ENCODE peak calls at places on chromosome 19, in five cellular contexts. D is naive thymus-derived CD4-positive, alpha-beta T cell; N is iPS DF 6.9; O is heart right ventricle; V is CD8-positive, alpha-beta memory T cell. E is an unnamed sample. For H3K4me1, the result is how much of the 10 kb centered on the place peaks cover.

GRCh38 chr19:44792286-44792685 is 14.6 kb downstream of the CBLC start:
- DNase-seq in D (no peak), V (no peak), N (no peak), O (no peak), E (no peak)

GRCh38 chr19:18128044-18128443 is 24.9 kb upstream of the PIK3R2 start:
- DNase-seq in V (no peak), D (no peak), O (no peak), N (no peak), E (no peak)

GRCh38 chr19:56423985-56424353 is 19.8 kb downstream of the ZNF583 start:
- DNase-seq in D (no peak), V (no peak), O (no peak), N (no peak), E (no peak)

GRCh38 chr19:5907216-5907615 is 2.5 kb downstream of the VMAC start:
- DNase-seq in V (no peak), N (no peak), O (no peak), D (no peak), E (peak)

GRCh38 chr19:16405091-16405490 is 66.7 kb downstream of the EPS15L1 start:
- DNase-seq in D (no peak), N (no peak), O (no peak), V (no peak), E (no peak)

GRCh38 chr19:11387154-11388034 is 3.3 kb upstream of the EPOR start:
- DNase-seq in V (no peak), D (no peak), O (no peak), N (no peak), E (no peak)

GRCh38 chr19:51320258-51320657 is 8.8 kb downstream of the IGLON5 start:
- DNase-seq in D (no peak), V (no peak), N (no peak), O (no peak), E (no peak)

GRCh38 chr19:33438016-33438671 is 64.6 kb downstream of the CEBPG start:
- DNase-seq in V (no peak), N (no peak), O (peak), D (no peak), E (no peak)

GRCh38 chr19:11832253-11832912 is 16.1 kb upstream of the ZNF439 start:
- DNase-seq in V (no peak), D (no peak), N (no peak), O (no peak), E (no peak)

GRCh38 chr19:6092329-6093286 is 17.7 kb downstream of the RFX2 start:
- DNase-seq in N (no peak), D (no peak), V (no peak), O (peak), E (peak)

GRCh38 chr19:17719730-17720486 is 628 bp downstream of the MAP1S start:
- DNase-seq in V (peak), N (no peak), O (no peak), D (no peak), E (no peak)

GRCh38 chr19:41863209-41863931 is 3.3 kb downstream of the RPS19 start:
- DNase-seq in D (no peak), N (no peak), O (no peak), V (no peak), E (no peak)

GRCh38 chr19:23287620-23288019 is 37.4 kb upstream of the ZNF724 start:
- DNase-seq in O (no peak), V (no peak), N (peak), D (no peak), E (no peak)

GRCh38 chr19:46423194-46423593 is 5.5 kb downstream of the PNMA8C start:
- DNase-seq in D (no peak), N (no peak), V (no peak), O (no peak), E (no peak)

GRCh38 chr19:46426506-46427162 is 2.1 kb downstream of the PNMA8C start:
- DNase-seq in V (no peak), O (peak), D (peak), N (no peak), E (peak)

GRCh38 chr19:46428278-46429141 is at the start of gene PNMA8C:
- DNase-seq in O (peak), N (peak), V (peak), D (no peak), E (no peak)

GRCh38 chr19:46427518-46427917 is 1.2 kb downstream of the PNMA8C start:
- DNase-seq in D (no peak), N (no peak), O (no peak), V (no peak), E (no peak)

GRCh38 chr19:46426035-46426505 is 2.7 kb downstream of the PNMA8C start:
- DNase-seq in N (no peak), O (no peak), D (no peak), V (no peak), E (peak)
- H3K27ac ChIP-seq in N (no peak), O (peak), D (no peak), V (no peak), E (peak)

GRCh38 chr19:3058821-3059314 is 3.4 kb downstream of the TLE5 start:
- DNase-seq in V (no peak), N (no peak), D (no peak), O (no peak), E (no peak)
- H3K4me1 ChIP-seq in V (half or more), N (under half), D (half or more), O (half or more), E (under half)

DNA sequence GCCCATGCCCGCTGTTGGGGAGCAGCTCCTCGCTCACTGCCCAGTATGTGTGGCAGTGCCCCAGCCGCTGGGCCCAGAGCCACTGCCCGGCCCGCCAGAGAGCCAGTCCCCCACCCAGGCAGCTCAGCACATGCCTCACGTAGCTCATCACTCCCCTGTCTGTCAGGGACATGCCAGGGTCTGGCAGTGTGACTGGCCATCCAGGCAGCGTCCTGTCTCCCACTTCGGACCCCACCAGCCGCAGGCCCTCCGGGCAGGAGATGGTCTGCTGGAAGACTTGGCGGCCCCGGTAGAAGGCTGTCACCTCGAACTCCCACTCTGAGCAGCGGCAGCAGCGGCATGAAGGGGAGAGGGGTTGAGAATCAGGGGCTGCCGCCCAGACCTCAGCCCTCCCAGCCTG is 3.6 kb downstream of the IRF3 start:
- DNase-seq in N (no peak), D (no peak), O (no peak), V (no peak), E (no peak)
- H3K27ac ChIP-seq in N (no peak), D (peak), O (no peak), V (no peak), E (no peak)

GRCh38 chr19:13130886-13131490 is 12.9 kb downstream of the NACC1 start:
- DNase-seq in V (no peak), D (no peak), O (no peak), N (no peak), E (no peak)
- H3K4me1 ChIP-seq in V (under half), D (under half), O (under half), N (under half), E (under half)

GRCh38 chr19:3683866-3684816 is 16.1 kb downstream of the PIP5K1C start:
- DNase-seq in D (no peak), N (no peak), O (no peak), V (no peak), E (peak)

GRCh38 chr19:3683405-3683865 is 16.8 kb downstream of the PIP5K1C start:
- DNase-seq in N (no peak), O (peak), V (no peak), D (no peak), E (peak)

GRCh38 chr19:3682741-3683404 is 17.4 kb downstream of the PIP5K1C start:
- DNase-seq in V (no peak), O (no peak), N (no peak), D (no peak), E (no peak)

GRCh38 chr19:3687393-3687773 is 12.9 kb downstream of the PIP5K1C start:
- DNase-seq in N (no peak), V (no peak), D (no peak), O (no peak), E (no peak)

DNA sequence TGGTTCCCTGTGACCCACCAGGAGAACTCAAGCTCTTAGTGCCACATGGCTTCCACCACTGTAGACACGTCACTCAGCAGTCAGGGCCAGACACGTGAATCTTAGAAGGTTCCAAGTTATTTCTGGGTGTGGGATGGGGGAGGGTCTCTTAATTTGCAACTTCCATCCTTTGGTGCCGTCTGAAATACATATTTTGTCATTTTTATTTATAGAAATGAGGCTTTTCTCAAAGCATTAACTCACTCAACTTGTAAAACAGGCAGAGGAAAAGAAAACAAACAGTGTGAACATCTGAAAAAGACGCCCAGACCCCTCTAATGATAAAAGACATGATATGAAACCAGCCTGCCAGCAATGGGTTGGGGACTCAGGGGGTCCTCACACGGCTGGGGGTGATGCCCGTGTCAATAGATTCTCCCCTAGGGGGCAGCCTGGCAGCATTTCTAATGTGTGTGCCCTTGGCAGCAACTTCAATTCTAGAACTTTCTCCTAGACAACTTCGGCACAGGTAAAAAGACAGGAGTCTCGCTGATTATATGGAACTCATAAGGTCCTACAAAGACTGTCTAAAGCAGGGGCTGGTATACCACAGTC is 15.4 kb downstream of the PIP5K1C start:
- DNase-seq in N (no peak), V (no peak), D (no peak), O (no peak), E (no peak)
- H3K27ac ChIP-seq in N (no peak), V (no peak), D (no peak), O (peak), E (peak)